ENCODE peak calls at places on chromosomes 2 and 18, in five cellular contexts. V is epithelial cell of esophagus, B is T-helper 9 cell, W is foreskin fibroblast, Q is GM13977. Z is an unnamed sample.

GRCh38 chr18:23211146-23211545 is 75.9 kb downstream of the CABLES1 start:
- DNase-seq in Q (no peak), B (no peak), V (no peak), W (no peak), Z (no peak)

GRCh38 chr2:85792783-85793441 is 39.1 kb downstream of the ATOH8 start:
- DNase-seq in B (no peak), Q (no peak), V (peak), W (peak), Z (peak)

GRCh38 chr2:60550151-60550983 is 3.1 kb downstream of the BCL11A start:
- DNase-seq in B (no peak), V (peak), Q (peak), W (peak), Z (peak)

GRCh38 chr2:180601016-180601415 is 379.4 kb upstream of the UBE2E3 start:
- DNase-seq in Q (no peak), B (no peak), V (no peak), W (no peak), Z (no peak)

GRCh38 chr18:21897811-21898210 is 157.2 kb downstream of the MIB1 start:
- DNase-seq in B (no peak), Q (peak), V (peak), W (peak), Z (peak)

GRCh38 chr18:11901826-11902438 is 6.2 kb downstream of the MPPE1 start:
- DNase-seq in B (no peak), Q (no peak), V (no peak), W (no peak), Z (no peak)

GRCh38 chr2:148557844-148558436 is 86.6 kb upstream of the EPC2 start:
- DNase-seq in W (no peak), V (no peak), Q (peak), B (no peak), Z (no peak)

GRCh38 chr2:208373460-208374089 is 33.0 kb upstream of the PTH2R start:
- DNase-seq in B (no peak), W (peak), V (peak), Q (peak), Z (peak)

GRCh38 chr2:218093879-218094278 is 24.8 kb downstream of the RUFY4 start:
- DNase-seq in Q (no peak), W (no peak), B (no peak), V (no peak), Z (no peak)

GRCh38 chr2:171345971-171346722 is 87.6 kb downstream of the METTL8 start:
- DNase-seq in B (no peak), Q (no peak), W (no peak), V (no peak), Z (no peak)

GRCh38 chr18:28045176-28045810 is 131.6 kb downstream of the CDH2 start:
- DNase-seq in Q (no peak), V (peak), W (peak), B (no peak), Z (no peak)

GRCh38 chr2:42190191-42190590 is 21.0 kb downstream of the EML4 start:
- DNase-seq in B (no peak), W (no peak), Q (no peak), V (no peak), Z (no peak)

GRCh38 chr2:177604291-177605065 is 211.9 kb downstream of the AGPS start:
- DNase-seq in V (peak), W (peak), B (no peak), Q (peak), Z (peak)

GRCh38 chr2:38690499-38691420 is 24.8 kb downstream of the GALM start:
- DNase-seq in Q (no peak), B (no peak), V (peak), W (peak), Z (peak)

GRCh38 chr2:33322099-33322498 is 154.3 kb upstream of the RASGRP3 start:
- DNase-seq in Q (no peak), V (no peak), B (no peak), W (peak), Z (no peak)

GRCh38 chr2:15799432-15799827 is 140.9 kb upstream of the MYCN start:
- DNase-seq in V (peak), B (no peak), Q (no peak), W (no peak), Z (peak)

GRCh38 chr2:70123051-70123828 is 36.0 kb downstream of the PCBP1 start:
- DNase-seq in V (no peak), B (no peak), W (peak), Q (no peak), Z (no peak)

GRCh38 chr2:233179848-233180368 is 71.6 kb upstream of the ATG16L1 start:
- DNase-seq in V (no peak), Q (no peak), W (no peak), B (no peak), Z (no peak)

GRCh38 chr18:37294951-37295350 is 270.6 kb downstream of the CELF4 start:
- DNase-seq in W (peak), Q (no peak), B (no peak), V (peak), Z (no peak)

GRCh38 chr18:49944681-49945080 is 131.3 kb upstream of the ACAA2 start:
- DNase-seq in B (no peak), W (peak), V (peak), Q (no peak), Z (no peak)

GRCh38 chr2:25831744-25832449 is 46.4 kb downstream of the ASXL2 start:
- DNase-seq in Q (no peak), W (no peak), B (no peak), V (no peak), Z (no peak)

GRCh38 chr2:225122582-225123486 is 80.6 kb upstream of the DOCK10 start:
- DNase-seq in V (peak), Q (peak), W (peak), B (no peak), Z (peak)

GRCh38 chr2:105593221-105593967 is 151.3 kb upstream of the NCK2 start:
- DNase-seq in B (no peak), V (peak), W (no peak), Q (no peak), Z (peak)

GRCh38 chr2:239351687-239352086 is 49.1 kb downstream of the HDAC4 start:
- DNase-seq in V (no peak), B (no peak), W (no peak), Q (no peak), Z (no peak)

GRCh38 chr2:207409525-207409924 is 120.2 kb upstream of the CREB1 start:
- DNase-seq in B (no peak), Q (no peak), V (no peak), W (no peak), Z (no peak)

GRCh38 chr2:178273787-178274360 is 79.6 kb downstream of the OSBPL6 start:
- DNase-seq in B (no peak), V (no peak), W (no peak), Q (no peak), Z (no peak)

GRCh38 chr2:234116050-234116449 is 65.5 kb downstream of the SPP2 start:
- DNase-seq in Q (no peak), V (no peak), W (no peak), B (no peak), Z (no peak)

GRCh38 chr2:236625156-236625690 is 55.6 kb downstream of the ACKR3 start:
- DNase-seq in Q (no peak), V (no peak), W (no peak), B (no peak), Z (no peak)

GRCh38 chr2:39050109-39050508 is 70.7 kb downstream of the SOS1 start:
- DNase-seq in W (no peak), V (peak), Q (no peak), B (no peak), Z (no peak)

GRCh38 chr18:25109484-25109883 is 242.5 kb downstream of the ZNF521 start:
- DNase-seq in V (no peak), Q (no peak), W (peak), B (no peak), Z (no peak)

GRCh38 chr18:34444622-34445021 is 219.9 kb upstream of the NOL4 start:
- DNase-seq in V (no peak), B (no peak), Q (no peak), W (no peak), Z (no peak)

GRCh38 chr2:37916512-37917082 is 8.5 kb upstream of the RMDN2 start:
- DNase-seq in W (peak), Q (no peak), V (peak), B (no peak), Z (peak)

GRCh38 chr2:64876137-64876647 is 113.0 kb upstream of the SLC1A4 start:
- DNase-seq in V (peak), Q (no peak), W (peak), B (no peak), Z (peak)

GRCh38 chr2:98917031-98917459 is 19.0 kb downstream of the CRACDL start:
- DNase-seq in W (peak), V (peak), Q (no peak), B (no peak), Z (peak)

Z was measured in RWPE1.